ENCODE peak calls at places on chromosomes 16 and 17, in six cellular contexts. O is cardiac fibroblast; U is HFFc6; C is NCI-H510A treated with DMSO at 0.1 percent for 48 hours; V is CD4-positive, alpha-beta memory T cell; K is HEK293T. E is an unnamed sample.
A peak's percentile ranks its signal among the peaks of the same experiment; 100 is the strongest.

GRCh38 chr16:11263737-11264136 is 5.4 kb downstream of the TNP2 start:
- DNase-seq in O (no peak), U (no peak), C (no peak), V (peak; percentile 64), K (no peak), E (no peak)

GRCh38 chr16:11128211-11129123 is 127.5 kb downstream of the SOCS1 start:
- DNase-seq in O (peak; percentile 71), U (peak; percentile 41), C (no peak), V (no peak), K (no peak), E (peak; percentile 72)

GRCh38 chr17:31564883-31565297 is 173.4 kb downstream of the RAB11FIP4 start:
- DNase-seq in O (peak; percentile 51), U (no peak), C (no peak), V (no peak), K (no peak), E (no peak)

GRCh38 chr17:2238432-2239169 is 65.0 kb downstream of the SMG6 start:
- DNase-seq in O (no peak), U (no peak), C (no peak), V (no peak), K (no peak), E (no peak)

GRCh38 chr16:47905771-47906170 is 250.0 kb downstream of the ABCC12 start:
- DNase-seq in O (peak; percentile 37), U (peak; percentile 66), C (no peak), V (no peak), K (no peak), E (no peak)

GRCh38 chr16:11679941-11680911 is 12.0 kb downstream of the SNN start:
- DNase-seq in O (no peak), U (no peak), C (no peak), V (no peak), K (no peak), E (no peak)

GRCh38 chr17:55773671-55774070 is 22.8 kb downstream of the PCTP start:
- DNase-seq in O (no peak), U (no peak), C (no peak), V (no peak), K (no peak), E (no peak)

GRCh38 chr17:12078791-12079190 is 58.1 kb downstream of the MAP2K4 start:
- DNase-seq in O (peak; percentile 83), U (peak; percentile 64), C (no peak), V (no peak), K (no peak), E (no peak)

GRCh38 chr17:14050616-14051015 is 18.7 kb upstream of the COX10 start:
- DNase-seq in O (no peak), U (no peak), C (no peak), V (no peak), K (no peak), E (no peak)

GRCh38 chr17:50064253-50064991 is 8.5 kb downstream of the ITGA3 start:
- DNase-seq in O (peak; percentile 98), U (peak; percentile 97), C (no peak), V (no peak), K (no peak), E (peak; percentile 65)

GRCh38 chr17:2689411-2690164 is 22.0 kb downstream of the CLUH start:
- DNase-seq in O (no peak), U (no peak), C (no peak), V (peak; percentile 41), K (peak; percentile 7), E (no peak)

GRCh38 chr17:47119746-47120520 is 69.2 kb downstream of the CDC27 start:
- DNase-seq in O (peak; percentile 59), U (peak; percentile 67), C (no peak), V (no peak), K (no peak), E (no peak)

GRCh38 chr17:38721802-38722201 is 8.3 kb upstream of the CISD3 start:
- DNase-seq in O (no peak), U (no peak), C (no peak), V (no peak), K (no peak), E (no peak)

GRCh38 chr16:25707982-25708583 is 16.3 kb downstream of the HS3ST4 start:
- DNase-seq in O (peak; percentile 26), U (no peak), C (peak; percentile 13), V (no peak), K (peak; percentile 21), E (peak; percentile 79)

GRCh38 chr16:89667633-89668032 is 10.0 kb downstream of the SPATA33 start:
- DNase-seq in O (no peak), U (no peak), C (no peak), V (no peak), K (no peak), E (no peak)

GRCh38 chr16:19822534-19822933 is 62.1 kb downstream of the GPRC5B start:
- DNase-seq in O (peak; percentile 65), U (no peak), C (no peak), V (no peak), K (no peak), E (no peak)

GRCh38 chr16:24721830-24722238 is 7.6 kb upstream of the TNRC6A start:
- DNase-seq in O (no peak), U (no peak), C (no peak), V (no peak), K (no peak), E (no peak)

GRCh38 chr16:79195948-79196347 is 404.6 kb downstream of the MAF start:
- DNase-seq in O (no peak), U (no peak), C (no peak), V (no peak), K (no peak), E (no peak)

GRCh38 chr16:8854298-8854948 is 14.4 kb downstream of the CARHSP1 start:
- DNase-seq in O (no peak), U (no peak), C (no peak), V (no peak), K (no peak), E (no peak)

GRCh38 chr16:69179255-69180010 is 7.5 kb upstream of the SNTB2 start:
- DNase-seq in O (peak; percentile 83), U (peak; percentile 80), C (no peak), V (no peak), K (no peak), E (peak; percentile 84)

GRCh38 chr16:25481636-25482035 is 210.1 kb upstream of the HS3ST4 start:
- DNase-seq in O (no peak), U (no peak), C (no peak), V (no peak), K (no peak), E (no peak)

GRCh38 chr16:82236415-82236814 is 66.4 kb upstream of the MPHOSPH6 start:
- DNase-seq in O (no peak), U (no peak), C (no peak), V (no peak), K (no peak), E (no peak)

GRCh38 chr16:88983771-88984687 is 7.0 kb upstream of the CBFA2T3 start:
- DNase-seq in O (no peak), U (no peak), C (no peak), V (no peak), K (no peak), E (no peak)

GRCh38 chr16:86059253-86060171 is 160.6 kb downstream of the IRF8 start:
- DNase-seq in O (no peak), U (no peak), C (no peak), V (no peak), K (no peak), E (no peak)

GRCh38 chr17:19590912-19591551 is 57.4 kb downstream of the SLC47A1 start:
- DNase-seq in O (no peak), U (no peak), C (no peak), V (no peak), K (no peak), E (no peak)

GRCh38 chr17:1229354-1229890 is 40.8 kb upstream of the BHLHA9 start:
- DNase-seq in O (no peak), U (no peak), C (no peak), V (peak; percentile 40), K (peak; percentile 47), E (peak; percentile 34)

GRCh38 chr16:1188781-1189189 is 35.9 kb downstream of the CACNA1H start:
- DNase-seq in O (peak; percentile 34), U (peak; percentile 16), C (no peak), V (peak; percentile 51), K (peak; percentile 55), E (peak; percentile 59)

GRCh38 chr16:31430380-31431052 is 2.4 kb upstream of the COX6A2 start:
- DNase-seq in O (no peak), U (no peak), C (no peak), V (no peak), K (no peak), E (no peak)

GRCh38 chr17:50146230-50146926 is 4.1 kb downstream of the PPP1R9B start:
- DNase-seq in O (no peak), U (no peak), C (no peak), V (no peak), K (no peak), E (no peak)

GRCh38 chr16:69412287-69412686 is 12.1 kb upstream of the CYB5B start:
- DNase-seq in O (peak; percentile 87), U (no peak), C (no peak), V (no peak), K (no peak), E (no peak)

GRCh38 chr17:28726912-28727726 is 1.1 kb upstream of the TLCD1 start:
- DNase-seq in O (peak; percentile 93), U (peak; percentile 91), C (peak; percentile 98), V (peak; percentile 91), K (peak; percentile 57), E (peak; percentile 97)

GRCh38 chr17:40461036-40461721 is 17.9 kb downstream of the IGFBP4 start:
- DNase-seq in O (peak; percentile 61), U (no peak), C (no peak), V (no peak), K (no peak), E (no peak)

GRCh38 chr16:17258848-17259713 is 211.7 kb downstream of the XYLT1 start:
- DNase-seq in O (no peak), U (no peak), C (no peak), V (no peak), K (peak; percentile 19), E (no peak)

GRCh38 chr17:43366809-43367587 is 31.8 kb upstream of the ARL4D start:
- DNase-seq in O (no peak), U (no peak), C (no peak), V (no peak), K (no peak), E (no peak)

GRCh38 chr16:88759245-88759975 is 25.6 kb downstream of the PIEZO1 start:
- DNase-seq in O (no peak), U (no peak), C (peak; percentile 67), V (peak; percentile 62), K (no peak), E (no peak)

GRCh38 chr17:44262654-44263225 is 5.2 kb downstream of the SLC4A1 start:
- DNase-seq in O (no peak), U (no peak), C (no peak), V (no peak), K (no peak), E (no peak)